ENCODE peak calls at places on chromosomes 7 and 10, in six cellular contexts. L, D, Z, J, C and H are unnamed samples.

GRCh38 chr10:99536400-99537254 is 3.9 kb downstream of the NKX2-3 start:
- DNase-seq in L (peak; percentile 71), D (no peak), Z (no peak), J (no peak), C (no peak), H (no peak)

GRCh38 chr7:7641129-7641663 is 644 bp downstream of the UMAD1 start:
- DNase-seq in L (peak; percentile 46), D (no peak), Z (peak; percentile 8), J (no peak), C (no peak), H (no peak)

GRCh38 chr10:124558901-124559321 is 97.3 kb downstream of the LHPP start:
- DNase-seq in L (no peak), D (no peak), Z (no peak), J (no peak), C (no peak), H (no peak)

GRCh38 chr10:109994711-109995110 is 13.1 kb upstream of the ADD3 start:
- DNase-seq in L (no peak), D (no peak), Z (no peak), J (no peak), C (no peak), H (no peak)

GRCh38 chr7:140966561-140967234 is 42.0 kb upstream of the BRAF start:
- DNase-seq in L (no peak), D (no peak), Z (no peak), J (no peak), C (no peak), H (no peak)

GRCh38 chr10:110355922-110356627 is 51.4 kb upstream of the SMNDC1 start:
- DNase-seq in L (no peak), D (no peak), Z (no peak), J (no peak), C (no peak), H (no peak)

GRCh38 chr7:143882611-143883078 is 19.3 kb downstream of the TCAF1 start:
- DNase-seq in L (peak; percentile 96), D (no peak), Z (peak; percentile 90), J (peak; percentile 30), C (no peak), H (no peak)

GRCh38 chr10:91616124-91616523 is 16.7 kb downstream of the PPP1R3C start:
- DNase-seq in L (no peak), D (no peak), Z (no peak), J (no peak), C (no peak), H (no peak)

GRCh38 chr7:6228363-6228762 is 44.1 kb downstream of the CYTH3 start:
- DNase-seq in L (peak; percentile 50), D (no peak), Z (peak; percentile 42), J (no peak), C (no peak), H (no peak)

GRCh38 chr10:113426181-113426837 is 126.5 kb upstream of the HABP2 start:
- DNase-seq in L (peak; percentile 21), D (no peak), Z (no peak), J (no peak), C (no peak), H (no peak)

GRCh38 chr7:135672560-135673359 is 10.4 kb downstream of the STMP1 start:
- DNase-seq in L (peak; percentile 70), D (no peak), Z (peak; percentile 49), J (peak; percentile 68), C (no peak), H (no peak)

GRCh38 chr10:97633921-97634320 is 621 bp upstream of the MORN4 start:
- DNase-seq in L (no peak), D (no peak), Z (peak; percentile 5), J (no peak), C (no peak), H (no peak)

GRCh38 chr7:140698477-140698876 is 2.0 kb downstream of the NDUFB2 start:
- DNase-seq in L (no peak), D (no peak), Z (no peak), J (no peak), C (no peak), H (no peak)

GRCh38 chr7:44175730-44176129 is 13.5 kb downstream of the GCK start:
- DNase-seq in L (no peak), D (no peak), Z (no peak), J (no peak), C (no peak), H (no peak)

GRCh38 chr7:116617878-116618277 is 54.1 kb upstream of the MET start:
- DNase-seq in L (no peak), D (no peak), Z (no peak), J (no peak), C (no peak), H (no peak)

GRCh38 chr7:102096706-102097427 is 189.8 kb upstream of the SH2B2 start:
- DNase-seq in L (no peak), D (no peak), Z (no peak), J (no peak), C (no peak), H (no peak)

GRCh38 chr10:118590334-118590733 is 5.1 kb downstream of the PRLHR start:
- DNase-seq in L (peak; percentile 86), D (no peak), Z (peak; percentile 47), J (no peak), C (no peak), H (no peak)

GRCh38 chr10:14670551-14671240 is 104.0 kb downstream of the FAM107B start:
- DNase-seq in L (no peak), D (no peak), Z (no peak), J (no peak), C (no peak), H (no peak)

GRCh38 chr7:7157177-7157886 is 25.0 kb upstream of the C1GALT1 start:
- DNase-seq in L (no peak), D (no peak), Z (no peak), J (no peak), C (peak; percentile 39), H (no peak)

GRCh38 chr10:3151889-3152565 is 20.6 kb downstream of the PITRM1 start:
- DNase-seq in L (no peak), D (no peak), Z (no peak), J (no peak), C (no peak), H (no peak)